ENCODE peak calls at places on chromosomes 2 and 18, in seven cellular contexts. M is H9, T is upper lobe of right lung, Y is DND-41, Z is natural killer cell, L is thoracic aorta, W is NB4. B is an unnamed sample.

GRCh38 chr2:240256704-240257637 is 116.5 kb upstream of the OTOS start:
- DNase-seq in M (peak), T (no peak), Y (no peak), Z (no peak), L (no peak), W (no peak), B (no peak)

GRCh38 chr2:111662771-111663470 is 221.1 kb downstream of the ANAPC1 start:
- DNase-seq in M (no peak), T (no peak), Y (peak), Z (no peak), L (no peak), W (no peak), B (peak)

GRCh38 chr18:13661051-13661778 is 65.1 kb downstream of the FAM210A start:
- DNase-seq in M (no peak), T (no peak), Y (no peak), Z (no peak), L (no peak), W (no peak), B (no peak)

GRCh38 chr2:17539596-17539992 is 902 bp upstream of the VSNL1 start:
- DNase-seq in M (peak), T (no peak), Y (no peak), Z (no peak), L (no peak), W (no peak), B (no peak)

GRCh38 chr2:166892397-166892796 is 4.1 kb downstream of the XIRP2 start:
- DNase-seq in M (peak), T (no peak), Y (no peak), Z (no peak), L (no peak), W (no peak), B (no peak)

GRCh38 chr2:66526171-66526570 is 91.2 kb downstream of the MEIS1 start:
- DNase-seq in M (no peak), T (no peak), Y (no peak), Z (no peak), L (no peak), W (no peak), B (no peak)

GRCh38 chr18:10230072-10230471 is 224.4 kb upstream of the APCDD1 start:
- DNase-seq in M (peak), T (no peak), Y (peak), Z (no peak), L (no peak), W (peak), B (no peak)

GRCh38 chr2:118269408-118270051 is 181.3 kb downstream of the INSIG2 start:
- DNase-seq in M (no peak), T (peak), Y (no peak), Z (no peak), L (no peak), W (peak), B (no peak)

GRCh38 chr2:45796500-45796899 is 145.0 kb downstream of the PRKCE start:
- DNase-seq in M (no peak), T (no peak), Y (no peak), Z (no peak), L (no peak), W (no peak), B (no peak)

GRCh38 chr2:33458248-33458819 is 18.1 kb upstream of the RASGRP3 start:
- DNase-seq in M (no peak), T (no peak), Y (no peak), Z (no peak), L (no peak), W (peak), B (no peak)

GRCh38 chr2:120222186-120223033 is 790 bp downstream of the TMEM185B start:
- DNase-seq in M (peak), T (no peak), Y (no peak), Z (no peak), L (no peak), W (no peak), B (no peak)

GRCh38 chr18:21433436-21433835 is 167.1 kb downstream of the ESCO1 start:
- DNase-seq in M (no peak), T (no peak), Y (no peak), Z (no peak), L (no peak), W (no peak), B (no peak)

GRCh38 chr2:229616433-229616832 is 97.9 kb downstream of the DNER start:
- DNase-seq in M (no peak), T (no peak), Y (no peak), Z (no peak), L (no peak), W (no peak), B (no peak)

GRCh38 chr18:34840416-34840815 is 130.3 kb downstream of the DTNA start:
- DNase-seq in M (no peak), T (no peak), Y (no peak), Z (no peak), L (no peak), W (no peak), B (no peak)

GRCh38 chr2:97764559-97765263 is 51.3 kb downstream of the ZAP70 start:
- DNase-seq in M (peak), T (no peak), Y (no peak), Z (no peak), L (no peak), W (no peak), B (no peak)

GRCh38 chr2:140526575-140526974 is 1604.2 kb downstream of the LRP1B start:
- DNase-seq in M (no peak), T (no peak), Y (no peak), Z (no peak), L (no peak), W (no peak), B (no peak)

GRCh38 chr2:107469437-107469995 is 357.2 kb upstream of the RGPD4 start:
- DNase-seq in M (no peak), T (no peak), Y (no peak), Z (no peak), L (no peak), W (no peak), B (no peak)

GRCh38 chr2:62343636-62344349 is 147.9 kb downstream of the B3GNT2 start:
- DNase-seq in M (no peak), T (no peak), Y (no peak), Z (no peak), L (no peak), W (no peak), B (no peak)

GRCh38 chr2:128638741-128639477 is 320.2 kb upstream of the HS6ST1 start:
- DNase-seq in M (peak), T (no peak), Y (peak), Z (peak), L (no peak), W (no peak), B (peak)

GRCh38 chr2:55482186-55482945 is 37.2 kb upstream of the CFAP36 start:
- DNase-seq in M (no peak), T (no peak), Y (no peak), Z (no peak), L (no peak), W (no peak), B (no peak)

GRCh38 chr2:23588106-23588505 is 203.1 kb downstream of the KLHL29 start:
- DNase-seq in M (no peak), T (peak), Y (no peak), Z (no peak), L (no peak), W (no peak), B (no peak)

GRCh38 chr18:63454497-63454896 is 22.3 kb upstream of the SERPINB5 start:
- DNase-seq in M (no peak), T (no peak), Y (no peak), Z (no peak), L (no peak), W (no peak), B (no peak)

GRCh38 chr18:59725177-59725576 is 28.0 kb upstream of the CCBE1 start:
- DNase-seq in M (no peak), T (no peak), Y (no peak), Z (no peak), L (no peak), W (no peak), B (no peak)

GRCh38 chr2:172462393-172463381 is 35.3 kb downstream of the ITGA6 start:
- DNase-seq in M (no peak), T (no peak), Y (peak), Z (no peak), L (no peak), W (peak), B (no peak)
- TF ChIP-seq CTCF in M (peak), T (no peak), Y (no peak), Z (peak), L (no peak), W (no peak), B (peak)

GRCh38 chr2:59584958-59585357 is 968.5 kb downstream of the BCL11A start:
- DNase-seq in M (peak), T (no peak), Y (peak), Z (no peak), L (no peak), W (peak), B (no peak)
- TF ChIP-seq CTCF in M (peak), T (peak), Y (peak), Z (no peak), L (no peak), W (peak), B (no peak)

GRCh38 chr2:127453392-127454171 is 35.4 kb downstream of the PROC start:
- DNase-seq in M (peak), T (no peak), Y (no peak), Z (no peak), L (no peak), W (peak), B (no peak)
- TF ChIP-seq CTCF in M (peak), T (no peak), Y (peak), Z (no peak), L (no peak), W (peak), B (peak)

DNA sequence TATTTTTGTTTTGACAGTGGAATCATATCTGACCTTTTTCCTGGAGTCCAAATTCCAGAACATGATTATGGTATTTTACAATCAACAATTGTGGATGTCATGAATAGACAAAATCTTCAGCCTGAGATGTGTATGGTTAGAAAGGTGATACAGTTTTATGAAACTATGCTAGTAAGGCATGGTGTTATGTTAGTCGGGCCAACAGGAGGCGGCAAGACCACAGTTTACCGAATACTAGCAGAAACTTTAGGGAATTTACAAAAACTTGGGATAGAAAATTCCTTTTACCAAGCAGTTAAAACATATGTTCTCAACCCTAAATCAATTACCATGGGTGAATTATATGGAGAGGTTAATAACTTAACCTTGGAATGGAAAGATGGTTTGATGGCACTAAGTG is 137.0 kb downstream of the DNAH6 start:
- DNase-seq in M (no peak), T (no peak), Y (no peak), Z (no peak), L (no peak), W (no peak), B (no peak)
- TF ChIP-seq CTCF in M (peak), T (no peak), Y (no peak), Z (no peak), L (no peak), W (no peak), B (no peak)

GRCh38 chr2:10190255-10190654 is 67.7 kb downstream of the RRM2 start:
- DNase-seq in M (no peak), T (no peak), Y (no peak), Z (no peak), L (no peak), W (no peak), B (no peak)

GRCh38 chr2:10186868-10187535 is 64.5 kb downstream of the RRM2 start:
- DNase-seq in M (no peak), T (no peak), Y (no peak), Z (no peak), L (no peak), W (no peak), B (no peak)

GRCh38 chr2:10187661-10188060 is 65.1 kb downstream of the RRM2 start:
- DNase-seq in M (no peak), T (no peak), Y (no peak), Z (no peak), L (no peak), W (no peak), B (no peak)

GRCh38 chr2:10188729-10189305 is 66.3 kb downstream of the RRM2 start:
- DNase-seq in M (no peak), T (no peak), Y (no peak), Z (no peak), L (no peak), W (no peak), B (no peak)

GRCh38 chr2:10188211-10188610 is 65.7 kb downstream of the RRM2 start:
- DNase-seq in M (no peak), T (no peak), Y (no peak), Z (no peak), L (no peak), W (peak), B (no peak)
- TF ChIP-seq CTCF in M (peak), T (peak), Y (no peak), Z (no peak), L (no peak), W (peak), B (no peak)

GRCh38 chr2:1656326-1656960 is 87.9 kb downstream of the PXDN start:
- DNase-seq in M (peak), T (no peak), Y (no peak), Z (no peak), L (no peak), W (no peak), B (no peak)
- TF ChIP-seq CTCF in M (peak), T (no peak), Y (peak), Z (no peak), L (no peak), W (no peak), B (no peak)

GRCh38 chr18:54330768-54331548 is 26.7 kb downstream of the STARD6 start:
- DNase-seq in M (no peak), T (no peak), Y (no peak), Z (no peak), L (no peak), W (no peak), B (no peak)
- TF ChIP-seq CTCF in M (no peak), T (peak), Y (peak), Z (no peak), L (no peak), W (no peak), B (peak)

DNA sequence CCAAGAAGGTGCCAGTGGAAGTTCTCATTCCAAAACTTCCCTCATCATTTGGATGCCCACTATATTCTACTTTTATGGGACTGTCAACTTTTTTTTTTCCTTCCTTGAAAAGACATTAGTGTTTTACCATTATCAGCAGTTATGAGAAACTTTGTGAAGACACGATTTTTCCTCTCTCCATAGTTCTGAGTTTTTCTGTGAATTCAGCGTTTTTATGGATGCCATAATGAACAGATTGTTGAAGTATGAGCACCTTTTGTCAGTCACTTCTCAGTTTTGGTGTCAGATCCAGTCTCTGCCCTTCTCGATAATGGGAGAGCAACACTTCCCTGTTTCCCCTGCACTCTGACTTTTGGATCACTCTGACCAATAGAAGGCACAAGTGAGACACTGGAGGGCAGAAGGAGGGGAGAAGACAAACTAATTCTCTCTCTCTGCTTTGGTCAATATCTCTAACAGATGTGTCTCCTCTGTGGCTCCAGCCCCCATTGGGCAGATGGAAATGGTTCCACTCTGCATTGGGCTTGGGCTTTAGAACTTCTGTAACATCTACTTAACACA is 53.5 kb upstream of the FN1 start:
- DNase-seq in M (no peak), T (no peak), Y (no peak), Z (no peak), L (no peak), W (peak), B (no peak)
- TF ChIP-seq CTCF in M (no peak), T (no peak), Y (no peak), Z (no peak), L (no peak), W (no peak), B (no peak)

DNA sequence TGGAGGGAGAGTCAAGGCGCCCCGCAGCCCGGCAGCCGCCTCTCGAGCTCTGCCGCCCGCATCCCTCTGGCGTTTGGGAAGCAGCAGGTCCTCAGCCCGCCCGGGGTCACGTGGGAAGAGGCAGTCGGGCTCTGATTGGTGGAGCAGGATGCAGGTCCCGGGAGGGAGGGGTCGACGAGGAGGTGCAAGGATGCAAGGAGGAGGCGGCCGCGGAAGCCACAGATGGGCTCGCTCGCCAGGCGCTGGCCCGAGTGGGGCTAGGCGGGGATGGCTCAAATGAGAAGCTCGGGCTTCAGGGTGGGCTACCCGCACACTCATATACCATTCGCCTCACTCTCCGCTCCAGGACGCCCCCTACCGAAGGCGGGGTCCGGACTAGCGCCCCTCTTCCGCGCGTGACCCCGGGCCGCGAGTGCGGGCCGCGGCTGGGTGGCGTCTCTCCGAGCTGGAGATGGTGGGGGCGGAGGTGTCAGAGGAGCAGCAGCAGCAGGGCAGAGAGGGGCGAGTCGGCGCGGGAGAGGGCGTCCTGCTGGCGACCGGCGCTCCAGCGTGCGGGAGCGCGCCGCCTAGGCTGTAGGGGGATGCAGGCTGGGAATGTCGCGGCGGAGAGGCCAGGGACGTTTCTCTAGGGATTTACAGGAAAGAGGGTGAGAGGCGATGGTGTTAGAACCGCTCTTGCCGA is at the start of gene TMEFF2:
- DNase-seq in M (peak), T (peak), Y (no peak), Z (peak), L (no peak), W (no peak), B (no peak)
- TF ChIP-seq CTCF in M (peak), T (no peak), Y (no peak), Z (no peak), L (no peak), W (no peak), B (no peak)

GRCh38 chr2:160407393-160408204 is 86.0 kb downstream of the RBMS1 start:
- DNase-seq in M (peak), T (peak), Y (peak), Z (peak), L (no peak), W (peak), B (peak)
- TF ChIP-seq CTCF in M (no peak), T (peak), Y (peak), Z (no peak), L (no peak), W (no peak), B (no peak)

B was measured in CD14-positive monocyte.